ENCODE peak calls at places on chromosomes 7 and 10, in seven cellular contexts. N, U, V, R, M, J and W are unnamed samples.

GRCh38 chr10:37488792-37489657 is 363.6 kb downstream of the ANKRD30A start:
- DNase-seq in M (no peak), V (no peak), R (no peak), U (no peak), J (no peak), N (no peak), W (no peak)

GRCh38 chr10:71158251-71158650 is 54.1 kb upstream of the UNC5B start:
- DNase-seq in V (no peak), U (no peak), R (no peak), N (no peak), M (no peak), J (no peak), W (no peak)

GRCh38 chr10:30812018-30812851 is 182.7 kb upstream of the LYZL2 start:
- DNase-seq in J (no peak), U (no peak), V (peak), N (no peak), R (no peak), M (peak), W (no peak)

GRCh38 chr10:103542764-103543616 is 49.5 kb downstream of the NEURL1 start:
- DNase-seq in M (peak), V (peak), N (no peak), J (no peak), U (no peak), R (no peak), W (peak)

GRCh38 chr10:112490543-112490942 is 43.5 kb downstream of the VTI1A start:
- DNase-seq in R (no peak), J (no peak), V (no peak), M (no peak), U (no peak), N (peak), W (peak)

GRCh38 chr10:1162481-1163203 is 106.5 kb downstream of the WDR37 start:
- DNase-seq in M (no peak), U (no peak), R (no peak), J (no peak), N (peak), V (no peak), W (no peak)

GRCh38 chr7:81685263-81685868 is 84.5 kb downstream of the HGF start:
- DNase-seq in M (no peak), N (no peak), R (no peak), J (no peak), V (no peak), U (no peak), W (peak)

GRCh38 chr10:8214587-8214986 is 160.1 kb downstream of the GATA3 start:
- DNase-seq in J (no peak), N (no peak), R (no peak), V (no peak), U (no peak), M (no peak), W (no peak)

GRCh38 chr7:130490888-130491771 is 755 bp upstream of the MEST start:
- DNase-seq in R (no peak), V (peak), U (no peak), M (no peak), J (peak), N (peak), W (no peak)

GRCh38 chr7:70669859-70670258 is 462.1 kb upstream of the GALNT17 start:
- DNase-seq in J (peak), R (no peak), M (no peak), U (no peak), V (no peak), N (no peak), W (no peak)

GRCh38 chr10:45580371-45580770 is 92.2 kb downstream of the ZFAND4 start:
- DNase-seq in R (no peak), N (no peak), M (no peak), J (peak), U (no peak), V (no peak), W (no peak)

GRCh38 chr10:77037735-77038411 is 599.7 kb downstream of the KCNMA1 start:
- DNase-seq in N (no peak), R (no peak), J (no peak), M (no peak), U (no peak), V (no peak), W (no peak)